ENCODE peak calls at places on chromosomes 5 and 9, in ten cellular contexts. Y is brain microvascular endothelial cell, H is breast epithelium, L is heart left ventricle, A is stomach, D is WERI-Rb-1, E is PC-9, W is cardiac muscle cell, Z is lower lobe of right lung, I is RWPE1. K is an unnamed sample.
A peak's percentile ranks its signal among the peaks of the same experiment; 100 is the strongest.

GRCh38 chr5:176737001-176737745 is 73.2 kb upstream of the UNC5A start:
- DNase-seq in Y (no peak), H (no peak), L (no peak), A (peak; percentile 17), D (no peak), E (no peak), W (no peak), Z (no peak), I (no peak), K (no peak)

GRCh38 chr9:113775714-113776113 is 100.4 kb upstream of the ZNF618 start:
- DNase-seq in Y (no peak), H (no peak), L (no peak), A (no peak), D (no peak), E (no peak), W (no peak), Z (no peak), I (no peak), K (no peak)

GRCh38 chr9:7374966-7375650 is 424.5 kb downstream of the DMAC1 start:
- DNase-seq in Y (no peak), H (no peak), L (no peak), A (no peak), D (no peak), E (no peak), W (no peak), Z (no peak), I (no peak), K (no peak)

GRCh38 chr5:178413992-178414391 is 176.2 kb downstream of the COL23A1 start:
- DNase-seq in Y (no peak), H (no peak), L (no peak), A (no peak), D (no peak), E (no peak), W (no peak), Z (no peak), I (no peak), K (no peak)

GRCh38 chr5:178131446-178131996 is 707 bp downstream of the RMND5B start:
- DNase-seq in Y (no peak), H (no peak), L (no peak), A (no peak), D (no peak), E (no peak), W (no peak), Z (no peak), I (no peak), K (no peak)

GRCh38 chr5:104048231-104048630 is 485.6 kb upstream of the NUDT12 start:
- DNase-seq in Y (peak; percentile 29), H (no peak), L (no peak), A (no peak), D (no peak), E (no peak), W (no peak), Z (no peak), I (no peak), K (no peak)

GRCh38 chr9:91546574-91546973 is 122.9 kb upstream of the NFIL3 start:
- DNase-seq in Y (peak; percentile 76), H (no peak), L (no peak), A (no peak), D (no peak), E (no peak), W (no peak), Z (no peak), I (peak; percentile 41), K (no peak)

GRCh38 chr5:142189813-142190212 is 81.2 kb downstream of the NDFIP1 start:
- DNase-seq in Y (no peak), H (no peak), L (no peak), A (no peak), D (no peak), E (no peak), W (no peak), Z (no peak), I (no peak), K (no peak)

GRCh38 chr5:66617991-66618768 is 22.0 kb downstream of the MAST4 start:
- DNase-seq in Y (no peak), H (no peak), L (no peak), A (no peak), D (no peak), E (no peak), W (no peak), Z (no peak), I (no peak), K (no peak)

GRCh38 chr5:118968925-118969375 is 19.4 kb downstream of the DTWD2 start:
- DNase-seq in Y (peak; percentile 6), H (no peak), L (peak; percentile 31), A (no peak), D (peak; percentile 40), E (no peak), W (no peak), Z (no peak), I (no peak), K (no peak)

GRCh38 chr5:1214163-1214935 is 10.8 kb upstream of the SLC6A18 start:
- DNase-seq in Y (no peak), H (no peak), L (no peak), A (no peak), D (no peak), E (no peak), W (no peak), Z (peak; percentile 33), I (no peak), K (no peak)

GRCh38 chr5:154483654-154484392 is 5.8 kb upstream of the HAND1 start:
- DNase-seq in Y (no peak), H (no peak), L (no peak), A (no peak), D (peak; percentile 73), E (no peak), W (no peak), Z (no peak), I (no peak), K (no peak)

GRCh38 chr9:89919171-89919681 is 314.4 kb downstream of the GADD45G start:
- DNase-seq in Y (no peak), H (no peak), L (peak; percentile 50), A (peak; percentile 42), D (peak; percentile 88), E (no peak), W (peak; percentile 77), Z (no peak), I (no peak), K (peak; percentile 14)

GRCh38 chr9:33619666-33620404 is 95.8 kb downstream of the ANKRD18B start:
- DNase-seq in Y (peak; percentile 72), H (no peak), L (no peak), A (no peak), D (no peak), E (no peak), W (peak; percentile 26), Z (no peak), I (peak; percentile 36), K (no peak)

DNA sequence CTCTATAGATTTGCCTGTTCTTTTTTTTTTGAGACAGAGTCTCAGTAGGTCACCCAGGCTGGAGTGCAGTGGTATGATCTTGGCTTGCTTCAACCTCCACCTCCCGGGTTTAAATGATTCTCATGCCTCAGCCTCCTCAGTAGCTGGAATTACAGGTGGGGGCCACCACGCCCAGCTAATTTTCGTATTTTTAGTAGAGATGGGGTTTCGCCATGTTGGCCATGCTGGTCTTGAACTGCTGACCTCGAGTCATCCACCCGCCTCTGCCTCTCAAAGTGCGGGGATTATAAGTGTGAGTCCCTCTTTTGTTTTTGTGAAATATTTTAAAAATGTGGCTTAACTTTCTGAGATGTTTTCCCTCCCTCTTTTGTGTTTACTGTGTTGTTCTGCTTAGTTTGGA is 29.2 kb downstream of the HSPA4 start:
- DNase-seq in Y (no peak), H (no peak), L (no peak), A (no peak), D (no peak), E (no peak), W (no peak), Z (no peak), I (no peak), K (no peak)
- H3K27ac ChIP-seq in Y (no peak overlapping the region), H (no peak overlapping the region), L (no peak overlapping the region), A (no peak overlapping the region), D (no peak overlapping the region), E (no peak overlapping the region), W (no peak overlapping the region), Z (no peak overlapping the region), I (no peak overlapping the region), K (no peak overlapping the region)

GRCh38 chr5:34721359-34721758 is 65.2 kb downstream of the RAI14 start:
- DNase-seq in Y (no peak), H (no peak), L (no peak), A (no peak), D (no peak), E (no peak), W (no peak), Z (no peak), I (no peak), K (no peak)

GRCh38 chr5:34718516-34718915 is 62.4 kb downstream of the RAI14 start:
- DNase-seq in Y (no peak), H (no peak), L (no peak), A (no peak), D (no peak), E (no peak), W (no peak), Z (no peak), I (no peak), K (no peak)

GRCh38 chr5:34716986-34717385 is 60.9 kb downstream of the RAI14 start:
- DNase-seq in Y (no peak), H (no peak), L (no peak), A (no peak), D (no peak), E (no peak), W (no peak), Z (no peak), I (no peak), K (no peak)

GRCh38 chr5:34717426-34718327 is 61.5 kb downstream of the RAI14 start:
- DNase-seq in Y (peak; percentile 96), H (no peak), L (no peak), A (no peak), D (no peak), E (peak; percentile 87), W (peak; percentile 41), Z (no peak), I (peak; percentile 17), K (no peak)

GRCh38 chr5:34719029-34719428 is 62.9 kb downstream of the RAI14 start:
- DNase-seq in Y (no peak), H (no peak), L (no peak), A (no peak), D (no peak), E (no peak), W (no peak), Z (no peak), I (no peak), K (no peak)
- H3K27ac ChIP-seq in Y (peak overlapping the region; percentile 93), H (no peak overlapping the region), L (no peak overlapping the region), A (no peak overlapping the region), D (no peak overlapping the region), E (peak overlapping the region; percentile 97), W (no peak overlapping the region), Z (no peak overlapping the region), I (no peak overlapping the region), K (no peak overlapping the region)

GRCh38 chr9:98819231-98819630 is 11.8 kb downstream of the GALNT12 start:
- DNase-seq in Y (no peak), H (no peak), L (no peak), A (no peak), D (no peak), E (no peak), W (no peak), Z (no peak), I (no peak), K (no peak)
- H3K27ac ChIP-seq in Y (no peak overlapping the region), H (no peak overlapping the region), L (no peak overlapping the region), A (no peak overlapping the region), D (no peak overlapping the region), E (no peak overlapping the region), W (no peak overlapping the region), Z (no peak overlapping the region), I (no peak overlapping the region), K (no peak overlapping the region)

DNA sequence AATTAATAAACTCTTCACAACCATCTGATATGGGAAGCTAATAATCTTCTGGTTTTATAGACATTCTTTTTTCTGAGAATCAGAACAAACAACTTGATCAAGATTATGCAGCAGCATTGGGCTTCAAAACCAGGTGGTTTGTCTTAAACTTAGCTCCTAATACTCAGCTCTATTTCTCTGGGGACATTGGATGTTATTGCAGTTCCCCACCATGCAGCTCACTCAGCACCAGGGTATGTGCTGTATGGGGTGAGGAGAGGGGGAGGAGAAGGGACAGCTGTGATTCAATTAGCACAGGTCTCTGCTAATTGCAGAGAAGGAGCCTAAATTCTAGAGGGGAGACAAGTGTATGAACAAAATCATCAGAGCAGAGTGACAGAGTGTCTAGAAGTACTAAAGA is 210.7 kb upstream of the TNC start:
- DNase-seq in Y (no peak), H (no peak), L (no peak), A (no peak), D (no peak), E (no peak), W (no peak), Z (no peak), I (no peak), K (no peak)
- H3K27ac ChIP-seq in Y (no peak overlapping the region), H (no peak overlapping the region), L (no peak overlapping the region), A (no peak overlapping the region), D (no peak overlapping the region), E (no peak overlapping the region), W (no peak overlapping the region), Z (no peak overlapping the region), I (no peak overlapping the region), K (no peak overlapping the region)